ENCODE peak calls at places on chromosomes 4 and X, in ten cellular contexts. T is psoas muscle, R is cerebellum, F is iris pigment epithelial cell, L is kidney tubule cell, X is T follicular helper cell, H is neuronal stem cell, K is mucosa of descending colon, N is EL, S is HEK293T. B is an unnamed sample.

GRCh38 chr4:76867880-76868655 is 29.9 kb downstream of the SOWAHB start:
- DNase-seq in T (no peak), R (no peak), F (no peak), L (peak; percentile 23), X (no peak), H (no peak), K (peak; percentile 90), N (no peak), S (no peak), B (peak; percentile 2)

GRCh38 chr4:54877006-54877405 is 219.2 kb downstream of the KIT start:
- DNase-seq in T (no peak), R (no peak), F (peak; percentile 28), L (no peak), X (no peak), H (no peak), K (no peak), N (peak; percentile 74), S (no peak), B (peak; percentile 28)

GRCh38 chrX:155767101-155767878 is 113.9 kb upstream of the VAMP7 start:
- DNase-seq in T (peak; percentile 52), R (peak; percentile 66), F (peak; percentile 75), L (peak; percentile 73), X (no peak), H (peak; percentile 54), K (peak; percentile 69), N (peak; percentile 87), S (peak; percentile 60), B (peak; percentile 78)

GRCh38 chrX:124534530-124534929 is 188.2 kb downstream of the SH2D1A start:
- DNase-seq in T (no peak), R (no peak), F (no peak), L (no peak), X (no peak), H (no peak), K (no peak), N (no peak), S (no peak), B (no peak)

GRCh38 chr4:62940229-62940628 is 1469.0 kb downstream of the TECRL start:
- DNase-seq in T (no peak), R (no peak), F (no peak), L (no peak), X (no peak), H (no peak), K (no peak), N (no peak), S (no peak), B (peak; percentile 10)

GRCh38 chr4:27407616-27408015 is 547.0 kb downstream of the STIM2 start:
- DNase-seq in T (no peak), R (no peak), F (no peak), L (no peak), X (no peak), H (no peak), K (no peak), N (peak; percentile 32), S (no peak), B (no peak)

GRCh38 chr4:83334425-83335241 is at the start of gene HPSE:
- DNase-seq in T (peak; percentile 86), R (no peak), F (peak; percentile 59), L (peak; percentile 87), X (peak; percentile 61), H (peak; percentile 35), K (peak; percentile 97), N (peak; percentile 88), S (peak; percentile 79), B (peak; percentile 92)

GRCh38 chr4:80073362-80074008 is 456 bp upstream of the ANTXR2 start:
- DNase-seq in T (no peak), R (no peak), F (no peak), L (no peak), X (no peak), H (no peak), K (no peak), N (no peak), S (no peak), B (no peak)

GRCh38 chr4:16692493-16692892 is 206.0 kb downstream of the LDB2 start:
- DNase-seq in T (no peak), R (no peak), F (peak; percentile 45), L (no peak), X (no peak), H (no peak), K (no peak), N (no peak), S (no peak), B (no peak)

GRCh38 chr4:102094474-102094873 is 250.8 kb downstream of the SLC39A8 start:
- DNase-seq in T (no peak), R (no peak), F (no peak), L (no peak), X (no peak), H (no peak), K (no peak), N (no peak), S (no peak), B (no peak)

GRCh38 chrX:46029777-46030176 is 515.4 kb downstream of the ZNF674 start:
- DNase-seq in T (no peak), R (no peak), F (no peak), L (no peak), X (no peak), H (no peak), K (no peak), N (peak; percentile 3), S (no peak), B (no peak)

GRCh38 chrX:5775985-5776384 is 452.7 kb downstream of the NLGN4X start:
- DNase-seq in T (no peak), R (no peak), F (no peak), L (no peak), X (no peak), H (no peak), K (no peak), N (no peak), S (no peak), B (no peak)

GRCh38 chr4:43132010-43132582 is 239.6 kb downstream of the GRXCR1 start:
- DNase-seq in T (no peak), R (peak; percentile 71), F (peak; percentile 63), L (peak; percentile 62), X (no peak), H (peak; percentile 53), K (peak; percentile 37), N (peak; percentile 3), S (peak; percentile 58), B (peak; percentile 19)

GRCh38 chr4:47837582-47838294 is at the start of gene CORIN:
- DNase-seq in T (no peak), R (no peak), F (no peak), L (peak; percentile 2), X (no peak), H (no peak), K (peak; percentile 53), N (no peak), S (peak; percentile 6), B (no peak)

GRCh38 chrX:121258545-121258944 is 211.1 kb downstream of the GLUD2 start:
- DNase-seq in T (no peak), R (no peak), F (no peak), L (no peak), X (no peak), H (no peak), K (no peak), N (no peak), S (no peak), B (no peak)

GRCh38 chr4:134078230-134078914 is 123.2 kb downstream of the PABPC4L start:
- DNase-seq in T (no peak), R (no peak), F (no peak), L (no peak), X (no peak), H (no peak), K (no peak), N (no peak), S (no peak), B (no peak)

GRCh38 chrX:7568597-7568996 is 274.4 kb upstream of the VCX start:
- DNase-seq in T (no peak), R (no peak), F (no peak), L (no peak), X (no peak), H (no peak), K (no peak), N (no peak), S (no peak), B (no peak)

GRCh38 chr4:61431131-61431530 is 231.0 kb downstream of the ADGRL3 start:
- DNase-seq in T (no peak), R (peak; percentile 25), F (no peak), L (no peak), X (no peak), H (no peak), K (no peak), N (no peak), S (no peak), B (no peak)

GRCh38 chr4:105551968-105552746 is at the start of gene ARHGEF38:
- DNase-seq in T (no peak), R (no peak), F (peak; percentile 45), L (peak; percentile 95), X (no peak), H (no peak), K (peak; percentile 79), N (peak; percentile 32), S (no peak), B (peak; percentile 49)

GRCh38 chr4:93066746-93067145 is 761.8 kb upstream of the ATOH1 start:
- DNase-seq in T (no peak), R (no peak), F (peak; percentile 44), L (peak; percentile 25), X (no peak), H (no peak), K (no peak), N (no peak), S (no peak), B (no peak)

GRCh38 chr4:154120690-154121089 is 331.8 kb upstream of the SFRP2 start:
- DNase-seq in T (no peak), R (no peak), F (no peak), L (no peak), X (no peak), H (no peak), K (no peak), N (no peak), S (no peak), B (no peak)

GRCh38 chr4:150173420-150173819 is 95.2 kb downstream of the DCLK2 start:
- DNase-seq in T (no peak), R (peak; percentile 16), F (no peak), L (no peak), X (no peak), H (no peak), K (no peak), N (peak; percentile 31), S (no peak), B (no peak)

GRCh38 chrX:45479196-45479834 is 278.6 kb upstream of the DIPK2B start:
- DNase-seq in T (no peak), R (no peak), F (peak; percentile 92), L (peak; percentile 89), X (no peak), H (no peak), K (no peak), N (peak; percentile 83), S (no peak), B (peak; percentile 75)

GRCh38 chr4:101326586-101326985 is 20.7 kb downstream of the PPP3CA start:
- DNase-seq in T (no peak), R (no peak), F (no peak), L (no peak), X (no peak), H (no peak), K (no peak), N (no peak), S (no peak), B (no peak)

GRCh38 chr4:24521544-24521943 is 62.8 kb downstream of the DHX15 start:
- DNase-seq in T (no peak), R (no peak), F (peak; percentile 22), L (no peak), X (no peak), H (no peak), K (no peak), N (no peak), S (no peak), B (no peak)

GRCh38 chr4:507745-508512 is 8.9 kb downstream of the PIGG start:
- DNase-seq in T (no peak), R (no peak), F (no peak), L (no peak), X (no peak), H (no peak), K (no peak), N (no peak), S (no peak), B (no peak)

GRCh38 chr4:125483278-125483677 is 168.5 kb downstream of the FAT4 start:
- DNase-seq in T (no peak), R (no peak), F (no peak), L (no peak), X (no peak), H (no peak), K (no peak), N (no peak), S (no peak), B (no peak)

GRCh38 chr4:67327245-67327860 is 217.9 kb downstream of the CENPC start:
- DNase-seq in T (no peak), R (peak; percentile 58), F (peak; percentile 45), L (peak; percentile 61), X (peak; percentile 25), H (peak; percentile 59), K (no peak), N (peak; percentile 50), S (peak; percentile 75), B (peak; percentile 27)